ENCODE peak calls at places on chromosomes 6 and 20, in six cellular contexts. Q is NCI-H345, M is NCI-H2081 treated with DMSO at 0.1 percent for 48 hours, U is ELF-1, C is fibroblast of pulmonary artery, Z is aorta. B is an unnamed sample.

GRCh38 chr6:130070306-130070705 is 51.9 kb downstream of the L3MBTL3 start:
- DNase-seq in U (no peak), C (peak; percentile 20), Z (no peak), M (no peak), Q (no peak), B (no peak)

GRCh38 chr6:133704371-133704770 is 184.5 kb upstream of the TCF21 start:
- DNase-seq in U (no peak), M (no peak), C (no peak), Q (no peak), Z (no peak), B (no peak)

GRCh38 chr6:162974685-162975084 is 246.9 kb downstream of the PACRG start:
- DNase-seq in Q (no peak), U (no peak), Z (no peak), M (no peak), C (no peak), B (no peak)

GRCh38 chr20:24470782-24471582 is 1.6 kb downstream of the SYNDIG1 start:
- DNase-seq in U (peak; percentile 36), C (no peak), Q (peak; percentile 58), M (no peak), Z (no peak), B (no peak)

GRCh38 chr20:38426006-38426405 is 9.1 kb downstream of the SNHG17 start:
- DNase-seq in U (no peak), C (peak; percentile 84), Z (peak; percentile 58), M (no peak), Q (no peak), B (no peak)

GRCh38 chr6:90294989-90295853 is 1.4 kb downstream of the BACH2 start:
- DNase-seq in Q (peak; percentile 34), U (peak; percentile 55), M (no peak), C (peak; percentile 28), Z (peak; percentile 61), B (peak; percentile 47)

GRCh38 chr6:35356391-35356790 is 14.0 kb downstream of the PPARD start:
- DNase-seq in Q (no peak), U (no peak), Z (no peak), C (no peak), M (no peak), B (no peak)

GRCh38 chr6:11815231-11815630 is 36.6 kb upstream of the ADTRP start:
- DNase-seq in M (no peak), U (no peak), Q (no peak), Z (no peak), C (peak; percentile 60), B (no peak)

GRCh38 chr6:39192736-39193135 is 36.5 kb downstream of the KCNK5 start:
- DNase-seq in C (no peak), M (no peak), Z (no peak), U (no peak), Q (no peak), B (no peak)

GRCh38 chr20:2032168-2032567 is 38.3 kb upstream of the PDYN start:
- DNase-seq in Q (no peak), C (no peak), M (no peak), U (peak; percentile 43), Z (no peak), B (no peak)

GRCh38 chr20:58853466-58853865 is 950 bp downstream of the GNAS start:
- DNase-seq in Z (no peak), U (no peak), C (no peak), Q (no peak), M (no peak), B (no peak)

GRCh38 chr6:27582928-27583725 is 110.2 kb upstream of the ZNF184 start:
- DNase-seq in U (peak; percentile 79), Q (no peak), Z (no peak), M (no peak), C (peak; percentile 63), B (no peak)

GRCh38 chr6:104639671-104640070 is 220.0 kb downstream of the HACE1 start:
- DNase-seq in Z (no peak), U (no peak), M (no peak), Q (no peak), C (peak; percentile 86), B (no peak)

GRCh38 chr6:57109905-57110304 is 19.9 kb downstream of the ZNF451 start:
- DNase-seq in Q (no peak), C (peak; percentile 44), M (no peak), U (no peak), Z (no peak), B (no peak)

GRCh38 chr20:44625361-44625760 is 26.1 kb downstream of the ADA start:
- DNase-seq in U (no peak), M (no peak), Z (no peak), C (no peak), Q (no peak), B (no peak)

B was measured in anterior cingulate cortex.